ENCODE peak calls at places on chromosome 21, in five cellular contexts. C is lower lobe of right lung, D is mesothelial cell of epicardium, W is neural progenitor cell, O is ovary. Z is an unnamed sample.

GRCh38 chr21:26800001-26800400 is 45.2 kb downstream of the ADAMTS1 start:
- DNase-seq in C (no peak), D (no peak), W (no peak), O (peak), Z (no peak)

GRCh38 chr21:44709426-44710293 is 1.7 kb downstream of the TSPEAR start:
- DNase-seq in C (no peak), D (peak), W (peak), O (no peak), Z (peak)

GRCh38 chr21:39125752-39126485 is 57.3 kb downstream of the PSMG1 start:
- DNase-seq in C (no peak), D (no peak), W (peak), O (peak), Z (no peak)

GRCh38 chr21:33817663-33818433 is 97.8 kb downstream of the ATP5PO start:
- DNase-seq in C (no peak), D (no peak), W (peak), O (no peak), Z (no peak)

GRCh38 chr21:26801524-26801923 is 43.7 kb downstream of the ADAMTS1 start:
- DNase-seq in C (no peak), D (no peak), W (no peak), O (no peak), Z (no peak)

GRCh38 chr21:45478115-45478801 is 64.0 kb downstream of the SLC19A1 start:
- DNase-seq in C (peak), D (peak), W (peak), O (no peak), Z (no peak)

GRCh38 chr21:45528981-45529784 is 13.1 kb downstream of the SLC19A1 start:
- DNase-seq in C (peak), D (no peak), W (no peak), O (no peak), Z (no peak)

GRCh38 chr21:38303300-38303699 is 46.5 kb downstream of the KCNJ15 start:
- DNase-seq in C (no peak), D (no peak), W (no peak), O (no peak), Z (no peak)

GRCh38 chr21:46157396-46157986 is 2.1 kb upstream of the FTCD start:
- DNase-seq in C (no peak), D (no peak), W (no peak), O (no peak), Z (no peak)

GRCh38 chr21:41677671-41678015 is 89.2 kb downstream of the RIPK4 start:
- DNase-seq in C (no peak), D (no peak), W (no peak), O (no peak), Z (no peak)

GRCh38 chr21:41680444-41681335 is 86.2 kb downstream of the RIPK4 start:
- DNase-seq in C (no peak), D (no peak), W (no peak), O (no peak), Z (no peak)

GRCh38 chr21:41676198-41676597 is 90.7 kb downstream of the RIPK4 start:
- DNase-seq in C (no peak), D (no peak), W (no peak), O (no peak), Z (no peak)

GRCh38 chr21:41678944-41679343 is 87.9 kb downstream of the RIPK4 start:
- DNase-seq in C (peak), D (peak), W (peak), O (peak), Z (no peak)

DNA sequence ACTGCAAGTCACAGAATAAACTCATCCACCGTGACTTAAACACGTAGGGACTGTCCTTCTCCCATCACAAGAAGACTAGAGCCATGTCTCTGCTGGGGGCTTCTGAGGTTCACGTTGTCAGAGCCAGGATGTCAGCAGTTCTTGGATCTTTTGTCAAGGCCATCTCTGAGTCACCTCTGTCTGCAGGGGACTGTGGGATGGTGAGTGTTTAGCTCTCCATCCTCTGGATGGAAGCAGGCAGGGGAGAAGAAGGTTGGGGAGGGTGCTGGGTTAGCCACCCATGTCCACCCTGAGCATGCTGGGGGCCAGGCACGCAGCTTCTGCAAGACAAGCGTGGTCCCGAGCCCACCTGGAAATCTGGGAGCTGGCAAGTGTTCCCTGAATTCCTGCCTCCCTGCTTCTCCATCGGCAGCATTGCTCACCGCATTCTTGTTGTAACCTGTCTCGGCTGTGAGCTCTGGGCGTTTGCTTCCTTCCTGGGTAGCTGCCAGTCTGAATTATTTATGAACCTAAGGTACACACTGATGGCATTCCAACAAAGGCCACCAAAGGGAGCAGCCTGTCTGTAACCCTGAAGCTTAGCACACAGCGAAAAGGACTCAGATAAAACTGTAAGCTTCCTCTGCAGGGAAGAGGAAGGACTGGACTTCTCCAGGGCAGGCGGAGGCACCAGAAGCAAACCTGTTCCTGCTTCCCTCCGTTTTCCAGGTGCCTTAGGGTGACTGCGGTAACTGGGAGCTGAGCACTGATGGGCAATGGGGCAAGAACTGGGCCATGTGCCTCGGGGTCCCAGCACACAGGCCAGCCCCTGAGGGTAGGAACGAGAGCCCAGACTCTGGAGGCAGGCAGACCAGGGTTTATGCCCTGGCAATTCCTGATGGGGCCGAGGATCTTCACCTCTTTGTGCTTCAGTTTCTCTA is 88.6 kb downstream of the RIPK4 start:
- DNase-seq in C (peak), D (no peak), W (no peak), O (no peak), Z (no peak)
- TF ChIP-seq CTCF in C (no peak), D (no peak), W (no peak), O (no peak), Z (no peak)

GRCh38 chr21:35020902-35021301 is 28.2 kb downstream of the RUNX1 start:
- DNase-seq in C (no peak), D (no peak), W (no peak), O (no peak), Z (no peak)
- TF ChIP-seq CTCF in C (no peak), D (no peak), W (no peak), O (no peak), Z (no peak)

GRCh38 chr21:41861987-41862386 is 17.2 kb downstream of the PRDM15 start:
- DNase-seq in C (no peak), D (no peak), W (no peak), O (no peak), Z (no peak)
- TF ChIP-seq CTCF in C (no peak), D (no peak), W (peak), O (no peak), Z (no peak)

GRCh38 chr21:21324297-21324696 is 326.1 kb downstream of the NCAM2 start:
- DNase-seq in C (no peak), D (no peak), W (no peak), O (no peak), Z (no peak)
- TF ChIP-seq CTCF in C (no peak), D (no peak), W (peak), O (no peak), Z (no peak)

GRCh38 chr21:42279341-42279871 is 35.8 kb downstream of the TFF3 start:
- DNase-seq in C (no peak), D (no peak), W (no peak), O (no peak), Z (no peak)

GRCh38 chr21:42277593-42277992 is 37.6 kb downstream of the TFF3 start:
- DNase-seq in C (no peak), D (no peak), W (no peak), O (no peak), Z (no peak)

GRCh38 chr21:42278750-42279149 is 36.5 kb downstream of the TFF3 start:
- DNase-seq in C (no peak), D (no peak), W (no peak), O (no peak), Z (no peak)

GRCh38 chr21:42276076-42276475 is 39.1 kb downstream of the TFF3 start:
- DNase-seq in C (no peak), D (no peak), W (no peak), O (no peak), Z (no peak)

GRCh38 chr21:42276526-42277154 is 38.6 kb downstream of the TFF3 start:
- DNase-seq in C (no peak), D (no peak), W (no peak), O (no peak), Z (no peak)
- TF ChIP-seq CTCF in C (no peak), D (no peak), W (peak), O (no peak), Z (peak)

DNA sequence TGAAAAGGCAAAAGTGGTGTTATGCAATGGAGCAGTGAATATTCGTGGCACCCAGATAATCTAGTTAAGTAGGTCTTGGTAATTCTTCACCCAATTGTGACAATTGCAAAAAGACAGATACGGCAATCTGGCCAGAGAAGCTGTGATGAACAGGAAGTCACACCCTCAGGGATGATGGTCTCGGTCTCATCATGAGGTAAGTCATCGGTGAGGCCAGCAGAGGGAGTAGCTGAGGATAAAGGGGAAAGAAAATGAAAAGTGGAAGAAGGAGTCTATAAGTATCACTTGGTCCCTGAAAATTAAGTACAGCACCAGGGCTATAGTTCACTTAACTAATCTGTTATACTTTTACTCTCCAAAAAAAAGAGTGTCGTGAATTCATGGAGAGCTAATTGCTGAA is 258.8 kb upstream of the NCAM2 start:
- DNase-seq in C (no peak), D (no peak), W (peak), O (no peak), Z (no peak)
- TF ChIP-seq CTCF in C (no peak), D (no peak), W (peak), O (no peak), Z (peak)

Z was measured in osteocyte.